ENCODE peak calls at places on chromosome 7, in nine cellular contexts. J is Panc1, D is heart left ventricle, Y is Peyer's patch, K is Caco-2, M is transverse colon, F is fibroblast of the aortic adventitia, B is brain microvascular endothelial cell, O is IMR-90. Z is an unnamed sample.

GRCh38 chr7:35714862-35715261 is 19.9 kb upstream of the HERPUD2 start:
- DNase-seq in Y (no peak), F (no peak), O (no peak), J (no peak), D (no peak), K (peak), M (no peak), B (no peak), Z (no peak)

GRCh38 chr7:33379891-33380525 is 250.6 kb downstream of the BBS9 start:
- DNase-seq in O (no peak), M (no peak), B (no peak), D (no peak), J (no peak), Y (no peak), K (no peak), F (no peak), Z (no peak)

GRCh38 chr7:54390565-54390964 is 151.6 kb upstream of the VSTM2A start:
- DNase-seq in O (no peak), D (no peak), K (no peak), F (no peak), M (no peak), Y (no peak), J (no peak), B (no peak), Z (no peak)

GRCh38 chr7:126801738-126802137 is 451.0 kb downstream of the GRM8 start:
- DNase-seq in B (no peak), M (no peak), K (no peak), O (no peak), J (no peak), Y (no peak), D (no peak), F (no peak), Z (no peak)

GRCh38 chr7:74418538-74418937 is 35.2 kb upstream of the GTF2IRD1 start:
- DNase-seq in F (no peak), Y (no peak), B (no peak), J (no peak), K (no peak), M (no peak), D (no peak), O (no peak), Z (no peak)

GRCh38 chr7:53656881-53657280 is 621.4 kb downstream of the POM121L12 start:
- DNase-seq in K (no peak), D (no peak), B (no peak), J (no peak), M (no peak), O (no peak), F (no peak), Y (no peak), Z (no peak)

GRCh38 chr7:3559178-3559765 is 258.2 kb downstream of the SDK1 start:
- DNase-seq in J (peak), M (no peak), Y (no peak), F (peak), D (no peak), K (peak), B (peak), O (peak), Z (peak)

GRCh38 chr7:155483868-155484325 is 26.0 kb downstream of the EN2 start:
- DNase-seq in J (no peak), O (no peak), B (no peak), F (no peak), M (no peak), D (no peak), Y (no peak), K (no peak), Z (no peak)

GRCh38 chr7:107600816-107601215 is 20.8 kb downstream of the BCAP29 start:
- DNase-seq in M (no peak), Y (no peak), J (no peak), F (no peak), O (no peak), B (no peak), D (no peak), K (no peak), Z (no peak)

GRCh38 chr7:128167316-128167691 is 73.8 kb upstream of the LEP start:
- DNase-seq in D (no peak), M (peak), J (no peak), O (peak), F (peak), B (peak), K (peak), Y (peak), Z (peak)

GRCh38 chr7:29285451-29285807 is 90.9 kb downstream of the CHN2 start:
- DNase-seq in Y (no peak), D (no peak), F (peak), J (no peak), B (peak), M (no peak), K (no peak), O (peak), Z (peak)

GRCh38 chr7:143416565-143417149 is 8.0 kb upstream of the EPHA1 start:
- DNase-seq in B (no peak), O (peak), F (peak), Y (no peak), J (no peak), K (peak), M (no peak), D (no peak), Z (peak)

GRCh38 chr7:44754802-44755697 is 6.4 kb downstream of the ZMIZ2 start:
- DNase-seq in J (no peak), M (no peak), F (no peak), O (no peak), K (no peak), Y (no peak), D (no peak), B (no peak), Z (no peak)

GRCh38 chr7:134916428-134916883 is 69.9 kb upstream of the AGBL3 start:
- DNase-seq in M (no peak), J (no peak), F (no peak), D (no peak), K (no peak), B (no peak), O (no peak), Y (no peak), Z (peak)

GRCh38 chr7:28732037-28732869 is 225.9 kb downstream of the TRIL start:
- DNase-seq in O (peak), F (peak), M (no peak), Y (no peak), J (no peak), K (peak), B (peak), D (no peak), Z (peak)

GRCh38 chr7:118245267-118246040 is 20.9 kb downstream of the ANKRD7 start:
- DNase-seq in D (no peak), B (no peak), M (no peak), J (no peak), Y (no peak), F (no peak), O (no peak), K (no peak), Z (no peak)

GRCh38 chr7:28269700-28270361 is 89.2 kb upstream of the JAZF1 start:
- DNase-seq in J (no peak), O (no peak), B (no peak), D (no peak), M (no peak), F (no peak), Y (no peak), K (no peak), Z (no peak)

GRCh38 chr7:12729112-12729511 is 41.7 kb downstream of the ARL4A start:
- DNase-seq in J (no peak), B (peak), M (peak), D (peak), Y (peak), F (peak), O (peak), K (no peak), Z (peak)

GRCh38 chr7:158276414-158277218 is 311.0 kb downstream of the PTPRN2 start:
- DNase-seq in D (no peak), F (no peak), Y (no peak), M (no peak), B (no peak), J (no peak), O (no peak), K (no peak), Z (no peak)

GRCh38 chr7:25009271-25009670 is 29.3 kb upstream of the OSBPL3 start:
- DNase-seq in Y (no peak), D (no peak), O (peak), M (no peak), F (peak), K (no peak), B (peak), J (no peak), Z (peak)

GRCh38 chr7:7970620-7971307 is 2.2 kb downstream of the GLCCI1 start:
- DNase-seq in K (no peak), Y (no peak), B (no peak), O (peak), J (no peak), F (peak), M (no peak), D (no peak), Z (peak)

GRCh38 chr7:47915066-47915976 is 32.9 kb downstream of the PKD1L1 start:
- DNase-seq in O (no peak), B (peak), F (peak), D (no peak), J (no peak), M (no peak), Y (no peak), K (no peak), Z (peak)

GRCh38 chr7:73900286-73900685 is 39.3 kb downstream of the TMEM270 start:
- DNase-seq in D (peak), B (no peak), O (no peak), F (no peak), Y (no peak), K (no peak), J (no peak), M (no peak), Z (no peak)

GRCh38 chr7:129150199-129150996 is 5.9 kb downstream of the TSPAN33 start:
- DNase-seq in J (no peak), F (no peak), D (no peak), M (no peak), B (no peak), Y (peak), O (no peak), K (no peak), Z (no peak)

GRCh38 chr7:27263781-27264180 is 21.2 kb downstream of the EVX1 start:
- DNase-seq in O (no peak), B (no peak), J (no peak), M (no peak), Y (no peak), K (peak), F (no peak), D (no peak), Z (no peak)

GRCh38 chr7:27271384-27271783 is 28.8 kb downstream of the EVX1 start:
- DNase-seq in F (no peak), B (no peak), O (no peak), Y (no peak), K (no peak), D (no peak), J (no peak), M (no peak), Z (no peak)

DNA sequence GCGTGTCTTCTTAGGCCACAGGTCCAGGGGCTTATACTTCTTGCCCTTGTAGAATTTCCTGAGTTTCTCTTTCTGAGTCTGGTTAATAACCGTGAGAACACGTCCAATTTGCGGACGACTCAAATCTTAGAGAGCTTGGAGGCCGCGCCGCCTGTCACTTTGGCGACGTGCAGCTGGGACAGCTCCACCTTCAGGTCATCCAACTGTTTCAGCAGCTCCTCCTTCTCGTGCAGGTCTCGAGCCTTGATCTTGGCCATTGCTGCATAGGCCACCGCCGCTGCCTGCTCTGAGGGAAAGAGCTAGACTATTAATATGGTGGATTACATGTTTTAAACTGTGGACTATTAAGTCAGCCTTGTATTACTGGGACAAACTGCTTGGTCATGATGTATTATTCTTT is 26.9 kb downstream of the EVX1 start:
- DNase-seq in Y (no peak), K (no peak), M (no peak), D (no peak), J (no peak), O (no peak), B (no peak), F (no peak), Z (no peak)
- TF ChIP-seq CTCF in Y (no peak), K (no peak), M (no peak), D (no peak), J (no peak), O (no peak), B (no peak), F (no peak), Z (peak)

DNA sequence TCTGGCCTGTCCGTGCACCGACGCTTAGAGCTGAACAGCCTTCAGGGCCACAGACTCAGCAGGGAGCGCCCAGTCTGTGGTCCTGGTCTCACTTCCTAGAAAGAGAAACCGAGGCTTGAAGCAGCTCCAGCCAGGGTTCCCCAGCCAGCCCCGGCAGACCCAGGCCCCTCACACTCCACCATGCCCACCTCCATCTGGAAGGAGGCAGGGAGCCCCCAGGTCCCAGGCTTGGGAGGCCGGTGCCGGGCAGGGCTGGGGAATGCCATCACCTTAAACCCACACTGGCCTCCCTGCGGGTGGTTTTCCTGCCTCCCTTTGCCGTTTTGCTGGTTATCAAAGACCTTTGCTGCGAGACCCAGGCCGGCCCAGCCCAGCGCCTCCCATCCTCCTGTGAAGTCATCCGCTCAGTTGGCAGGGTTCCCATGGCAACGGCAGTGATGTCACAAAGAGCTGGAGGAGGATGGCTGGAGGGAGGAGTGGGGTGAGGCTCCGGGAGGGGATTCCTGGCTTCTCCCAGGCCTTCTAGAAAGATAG is 24.0 kb downstream of the ELFN1 start:
- DNase-seq in D (peak), O (peak), B (peak), F (peak), Y (peak), M (no peak), K (peak), J (no peak), Z (peak)
- H3K4me3 ChIP-seq in D (no peak), O (no peak), B (no peak), F (no peak), Y (no peak), M (no peak), K (no peak), J (no peak), Z (no peak)

DNA sequence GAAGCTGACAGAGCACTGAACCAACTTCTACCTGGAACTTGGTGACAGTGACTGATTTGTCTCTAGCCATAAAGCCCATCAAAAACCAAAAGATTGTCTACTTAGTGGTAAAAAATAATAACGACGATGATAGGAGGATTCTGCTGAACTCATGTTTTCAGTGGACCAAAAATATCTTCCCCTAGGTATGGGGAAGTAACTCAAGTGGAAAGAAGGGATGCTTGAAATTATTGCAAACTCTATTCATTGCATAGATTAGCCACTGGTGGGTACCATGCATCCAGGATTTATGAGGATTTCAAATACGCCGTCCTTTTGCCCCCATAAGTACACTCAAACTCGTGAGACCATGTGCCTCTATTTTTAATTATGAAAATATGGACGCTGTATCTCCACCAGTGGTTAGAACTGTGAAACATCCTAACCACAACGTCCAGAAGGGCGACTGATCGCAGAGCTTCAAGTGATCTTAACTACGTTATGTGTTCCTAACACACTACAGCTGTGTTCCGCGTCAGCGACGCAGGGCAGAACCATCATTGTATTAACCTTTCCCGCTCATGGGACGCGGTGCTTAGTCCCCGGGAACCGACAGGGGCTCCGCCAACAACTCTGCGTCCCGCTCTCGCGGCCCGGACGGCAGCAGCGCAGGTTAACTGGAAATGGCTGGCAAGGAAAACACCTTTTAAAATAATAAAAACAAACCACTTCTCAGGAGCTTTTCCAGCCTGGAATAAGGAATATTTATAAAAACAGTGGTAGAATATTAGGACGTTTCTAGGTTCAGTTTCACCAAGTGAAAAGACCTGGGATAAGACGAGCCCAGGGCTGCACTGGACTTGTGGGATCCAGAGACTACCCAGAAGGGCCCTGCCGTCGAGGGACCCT is 776 bp downstream of the PEX1 start:
- DNase-seq in B (peak), D (no peak), J (peak), F (peak), K (peak), O (peak), Y (peak), M (peak), Z (peak)
- TF ChIP-seq CTCF in B (peak), D (no peak), J (no peak), F (peak), K (peak), O (peak), Y (no peak), M (peak), Z (peak)

GRCh38 chr7:4631664-4632171 is 50.4 kb upstream of the FOXK1 start:
- DNase-seq in J (peak), Y (peak), K (peak), M (peak), B (peak), D (peak), F (peak), O (peak), Z (peak)
- H3K4me3 ChIP-seq in J (peak), Y (no peak), K (peak), M (no peak), B (peak), D (no peak), F (peak), O (peak), Z (peak)

GRCh38 chr7:90256778-90257177 is 11.8 kb downstream of the CFAP69 start:
- DNase-seq in Y (no peak), F (peak), D (no peak), M (no peak), K (no peak), O (no peak), J (no peak), B (no peak), Z (no peak)

GRCh38 chr7:90261441-90261840 is 16.5 kb downstream of the CFAP69 start:
- DNase-seq in J (no peak), O (no peak), K (no peak), D (no peak), Y (no peak), M (no peak), B (no peak), F (no peak), Z (no peak)

GRCh38 chr7:90267263-90267858 is 22.4 kb downstream of the CFAP69 start:
- DNase-seq in J (no peak), M (no peak), Y (no peak), B (no peak), F (peak), D (no peak), K (no peak), O (no peak), Z (no peak)

GRCh38 chr7:90266808-90267207 is 21.8 kb downstream of the CFAP69 start:
- DNase-seq in D (no peak), Y (no peak), O (peak), K (no peak), J (no peak), F (peak), B (peak), M (no peak), Z (peak)

GRCh38 chr7:90262438-90262837 is 17.5 kb downstream of the CFAP69 start:
- DNase-seq in B (no peak), M (no peak), Y (no peak), D (no peak), K (peak), O (peak), F (peak), J (peak), Z (peak)
- TF ChIP-seq CTCF in B (peak), M (peak), Y (no peak), D (peak), K (peak), O (peak), F (peak), J (no peak), Z (peak)

GRCh38 chr7:84144480-84144879 is 50.1 kb downstream of the SEMA3A start:
- DNase-seq in O (peak), J (no peak), K (no peak), M (no peak), F (peak), Y (no peak), D (no peak), B (no peak), Z (peak)

GRCh38 chr7:84145892-84146291 is 48.7 kb downstream of the SEMA3A start:
- DNase-seq in Y (no peak), O (no peak), D (no peak), M (no peak), F (no peak), K (no peak), J (no peak), B (no peak), Z (peak)

GRCh38 chr7:84153005-84153404 is 41.6 kb downstream of the SEMA3A start:
- DNase-seq in F (no peak), M (no peak), B (no peak), Y (no peak), K (no peak), D (no peak), J (no peak), O (no peak), Z (no peak)

GRCh38 chr7:84144935-84145334 is 49.7 kb downstream of the SEMA3A start:
- DNase-seq in O (no peak), J (no peak), F (no peak), D (no peak), K (no peak), B (no peak), M (no peak), Y (no peak), Z (no peak)

DNA sequence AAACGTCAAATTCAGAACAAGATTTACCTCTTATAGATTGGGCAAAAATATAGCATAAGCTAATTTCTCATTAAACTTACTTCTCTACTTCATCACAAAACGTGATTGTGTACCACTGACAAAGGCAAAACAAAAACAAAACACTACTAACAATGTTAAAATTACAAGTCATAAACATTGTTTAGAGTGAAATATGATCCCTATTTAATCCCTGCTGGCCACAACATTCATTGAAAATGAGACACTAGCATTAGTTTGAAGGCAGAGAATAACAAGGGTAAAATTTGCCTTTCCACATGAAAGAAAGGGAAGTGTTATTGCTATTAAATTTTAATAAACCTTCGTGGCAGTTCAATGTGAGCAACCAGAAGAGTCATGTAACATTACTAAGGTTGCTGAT is 45.0 kb downstream of the SEMA3A start:
- DNase-seq in M (no peak), Y (no peak), J (no peak), K (no peak), B (no peak), D (no peak), F (no peak), O (no peak), Z (peak)
- H3K4me3 ChIP-seq in M (no peak), Y (no peak), J (no peak), K (peak), B (no peak), D (no peak), F (no peak), O (no peak), Z (peak)